ENCODE peak calls at places on chromosomes 3 and 15, in eight cellular contexts. R is tibial nerve; V is CD8-positive, alpha-beta T cell; T is coronary artery; D is HCT116; W is RWPE1; Z is ovary; F is IMR-90. H is an unnamed sample.

GRCh38 chr3:173410836-173411235 is 13.3 kb downstream of the NLGN1 start:
- DNase-seq in F (no peak), D (no peak), Z (no peak), V (no peak), W (no peak), T (no peak), R (no peak), H (no peak)

GRCh38 chr3:40623567-40623966 is 98.8 kb downstream of the ZNF621 start:
- DNase-seq in F (no peak), D (no peak), R (no peak), Z (no peak), W (peak; percentile 34), V (no peak), T (no peak), H (no peak)

GRCh38 chr15:74653426-74654082 is 37.9 kb downstream of the CLK3 start:
- DNase-seq in R (no peak), T (no peak), D (peak; percentile 27), F (peak; percentile 59), V (no peak), W (peak; percentile 59), Z (no peak), H (no peak)

GRCh38 chr3:186826316-186826977 is 16.1 kb upstream of the ADIPOQ start:
- DNase-seq in Z (no peak), D (no peak), T (no peak), W (no peak), R (no peak), V (no peak), F (no peak), H (peak; percentile 71)

GRCh38 chr3:14263317-14264005 is 84.8 kb downstream of the LSM3 start:
- DNase-seq in T (no peak), D (no peak), Z (no peak), W (no peak), R (no peak), F (no peak), V (no peak), H (no peak)

GRCh38 chr15:89751748-89752147 is 699 bp upstream of the MESP1 start:
- DNase-seq in D (no peak), F (no peak), T (no peak), Z (no peak), W (peak; percentile 34), R (no peak), V (no peak), H (no peak)

GRCh38 chr3:10198761-10199688 is 34.3 kb downstream of the IRAK2 start:
- DNase-seq in T (no peak), V (peak; percentile 81), W (peak; percentile 44), F (peak; percentile 88), D (no peak), Z (no peak), R (no peak), H (no peak)

GRCh38 chr15:75483961-75484360 is 32.5 kb upstream of the SIN3A start:
- DNase-seq in Z (no peak), F (no peak), D (no peak), V (no peak), W (no peak), T (no peak), R (no peak), H (no peak)

GRCh38 chr15:69939513-69940440 is 157.9 kb downstream of the TLE3 start:
- DNase-seq in D (no peak), R (no peak), Z (no peak), F (no peak), T (no peak), V (no peak), W (no peak), H (no peak)

GRCh38 chr3:188003188-188004171 is 150.5 kb upstream of the LPP start:
- DNase-seq in T (no peak), R (no peak), F (no peak), W (no peak), Z (no peak), V (no peak), D (no peak), H (no peak)

GRCh38 chr15:66153549-66154415 is 99.8 kb downstream of the MEGF11 start:
- DNase-seq in R (no peak), D (no peak), Z (no peak), V (no peak), W (no peak), F (no peak), T (no peak), H (no peak)

GRCh38 chr15:41581110-41581509 is 22.1 kb downstream of the TYRO3 start:
- DNase-seq in W (no peak), Z (no peak), D (peak; percentile 19), F (no peak), R (no peak), V (no peak), T (no peak), H (no peak)

GRCh38 chr3:96264701-96265100 is 549.7 kb upstream of the EPHA6 start:
- DNase-seq in T (no peak), D (no peak), W (no peak), Z (no peak), V (no peak), R (no peak), F (no peak), H (no peak)

GRCh38 chr15:88636039-88636438 is 2.8 kb upstream of the ISG20 start:
- DNase-seq in R (no peak), F (no peak), D (peak; percentile 69), V (peak; percentile 89), W (peak; percentile 74), Z (no peak), T (no peak), H (no peak)

DNA sequence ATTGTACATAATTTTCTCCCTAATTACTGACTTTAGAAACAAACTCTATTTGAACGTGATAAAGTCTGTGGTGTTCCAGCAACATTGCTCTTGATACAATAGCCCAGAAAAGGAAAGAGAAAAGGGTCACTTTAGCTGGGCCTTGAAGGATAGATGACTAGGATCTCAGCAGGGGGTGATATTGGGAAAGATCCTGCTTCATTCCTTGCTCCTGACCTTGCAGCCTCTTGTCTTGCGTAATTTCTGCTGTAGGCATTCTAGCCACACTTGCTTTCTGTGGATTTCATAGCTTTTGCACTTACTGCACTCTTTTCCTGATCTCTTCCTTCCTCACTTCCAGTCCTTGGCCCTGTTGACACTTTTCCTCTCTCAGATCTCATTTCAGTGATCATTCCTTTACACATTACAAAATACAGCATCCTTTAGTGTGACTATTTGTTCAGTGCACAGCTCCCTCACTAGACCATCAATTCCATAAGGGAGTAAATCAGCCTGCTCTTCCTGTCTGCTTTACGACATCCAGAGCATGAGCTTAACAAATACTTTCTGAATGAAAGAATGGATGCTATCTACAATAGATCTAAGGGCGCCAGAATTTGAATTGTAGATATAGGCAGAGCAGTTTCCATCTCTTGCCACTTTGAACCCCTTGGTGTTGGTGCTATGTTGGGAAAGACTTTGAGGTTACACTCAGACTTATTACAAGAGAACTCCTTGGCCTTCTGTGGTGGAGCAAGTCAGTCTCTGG is 559.6 kb upstream of the MDFIC2 start:
- DNase-seq in W (no peak), Z (peak; percentile 40), T (no peak), R (no peak), V (no peak), D (no peak), F (peak; percentile 93), H (no peak)
- H3K27ac ChIP-seq in W (no peak overlapping the region), Z (no peak overlapping the region), T (no peak overlapping the region), R (no peak overlapping the region), V (no peak overlapping the region), D (no peak overlapping the region), F (peak overlapping the region; percentile 81), H (peak overlapping the region; percentile 39)

GRCh38 chr15:31390777-31391486 is 64.3 kb downstream of the KLF13 start:
- DNase-seq in D (no peak), W (no peak), F (no peak), T (peak; percentile 69), V (no peak), R (no peak), Z (peak; percentile 22), H (no peak)
- H3K27ac ChIP-seq in D (no peak overlapping the region), W (peak overlapping the region; percentile 80), F (no peak overlapping the region), T (peak overlapping the region; percentile 99), V (no peak overlapping the region), R (peak overlapping the region; percentile 86), Z (no peak overlapping the region), H (peak overlapping the region; percentile 98)

GRCh38 chr3:73031573-73032103 is 29.8 kb upstream of the EBLN2 start:
- DNase-seq in D (no peak), W (no peak), F (no peak), Z (no peak), V (no peak), T (no peak), R (no peak), H (no peak)

GRCh38 chr3:73036694-73037368 is 24.6 kb upstream of the EBLN2 start:
- DNase-seq in F (no peak), T (no peak), R (no peak), W (no peak), V (no peak), D (no peak), Z (no peak), H (no peak)

GRCh38 chr3:73041537-73041936 is 19.9 kb upstream of the EBLN2 start:
- DNase-seq in W (no peak), V (no peak), R (no peak), D (no peak), F (no peak), T (no peak), Z (no peak), H (peak; percentile 40)

GRCh38 chr3:73037369-73037699 is 24.1 kb upstream of the EBLN2 start:
- DNase-seq in F (peak; percentile 41), T (no peak), R (no peak), Z (no peak), D (no peak), W (no peak), V (no peak), H (no peak)
- H3K27ac ChIP-seq in F (no peak overlapping the region), T (no peak overlapping the region), R (no peak overlapping the region), Z (no peak overlapping the region), D (no peak overlapping the region), W (no peak overlapping the region), V (no peak overlapping the region), H (no peak overlapping the region)

GRCh38 chr15:77499087-77499765 is 78.5 kb downstream of the HMG20A start:
- DNase-seq in D (no peak), F (peak; percentile 26), R (no peak), Z (no peak), W (no peak), T (no peak), V (no peak), H (no peak)

GRCh38 chr15:77496710-77497107 is 76.0 kb downstream of the HMG20A start:
- DNase-seq in T (peak; percentile 90), R (peak; percentile 88), V (peak; percentile 70), Z (peak; percentile 91), D (peak; percentile 26), F (peak; percentile 97), W (peak; percentile 89), H (peak; percentile 67)

GRCh38 chr15:77497108-77497737 is 76.5 kb downstream of the HMG20A start:
- DNase-seq in T (no peak), F (no peak), D (no peak), W (no peak), R (peak; percentile 24), V (no peak), Z (no peak), H (no peak)

GRCh38 chr15:77495806-77496589 is 75.3 kb downstream of the HMG20A start:
- DNase-seq in V (no peak), R (no peak), Z (no peak), D (no peak), F (peak; percentile 43), W (no peak), T (no peak), H (no peak)

DNA sequence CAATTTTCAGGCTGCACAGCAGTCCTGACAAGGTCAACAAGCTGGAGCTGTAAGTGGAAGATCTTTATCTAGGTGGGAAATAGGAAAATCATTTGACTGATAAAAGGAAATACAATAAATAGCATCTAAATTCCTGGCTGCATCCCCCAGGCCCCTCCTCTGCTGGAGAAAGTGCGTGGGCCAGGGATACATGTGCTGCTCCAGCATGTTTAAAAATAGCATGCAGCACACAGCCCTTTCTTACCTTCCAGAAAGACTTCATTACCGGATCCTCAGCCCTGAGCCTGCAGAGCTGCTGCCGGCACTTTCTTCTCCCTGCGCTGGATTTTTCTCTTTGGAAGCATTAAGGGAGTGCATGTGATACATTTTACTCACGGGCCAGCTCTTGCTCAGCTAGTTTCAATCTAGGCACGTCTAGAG is 77.3 kb downstream of the HMG20A start:
- DNase-seq in Z (peak; percentile 43), F (peak; percentile 29), T (no peak), R (no peak), D (no peak), V (no peak), W (no peak), H (no peak)
- H3K27ac ChIP-seq in Z (peak overlapping the region; percentile 58), F (no peak overlapping the region), T (no peak overlapping the region), R (peak overlapping the region; percentile 32), D (no peak overlapping the region), V (no peak overlapping the region), W (peak overlapping the region; percentile 97), H (peak overlapping the region; percentile 45)